ENCODE peak calls at places on chromosome 16, in six cellular contexts. Y, T, D, W, E and I are unnamed samples.

GRCh38 chr16:84115919-84116719 is 623 bp downstream of the MBTPS1 start:
- DNase-seq in Y (peak), T (peak), D (peak), W (peak), E (peak), I (no peak)

GRCh38 chr16:65657051-65657450 is 535.2 kb upstream of the CDH11 start:
- DNase-seq in Y (no peak), T (no peak), D (no peak), W (no peak), E (no peak), I (no peak)

GRCh38 chr16:55567382-55567781 is 898 bp downstream of the CAPNS2 start:
- DNase-seq in Y (peak), T (no peak), D (peak), W (peak), E (no peak), I (no peak)

GRCh38 chr16:6023449-6023848 is 925.9 kb upstream of the EEF2KMT start:
- DNase-seq in Y (no peak), T (no peak), D (no peak), W (no peak), E (no peak), I (no peak)

GRCh38 chr16:84841787-84842300 is 22.1 kb downstream of the CRISPLD2 start:
- DNase-seq in Y (no peak), T (no peak), D (peak), W (no peak), E (no peak), I (no peak)

GRCh38 chr16:85711982-85712587 is 23.3 kb upstream of the GINS2 start:
- DNase-seq in Y (no peak), T (no peak), D (no peak), W (no peak), E (no peak), I (no peak)

GRCh38 chr16:69286941-69287713 is 24.0 kb upstream of the VPS4A start:
- DNase-seq in Y (peak), T (peak), D (peak), W (peak), E (peak), I (peak)

GRCh38 chr16:14378131-14378551 is 251.9 kb downstream of the PARN start:
- DNase-seq in Y (no peak), T (peak), D (peak), W (peak), E (peak), I (no peak)

GRCh38 chr16:27174007-27174406 is 29.3 kb upstream of the KDM8 start:
- DNase-seq in Y (no peak), T (peak), D (no peak), W (no peak), E (no peak), I (peak)

GRCh38 chr16:1183235-1183907 is 30.5 kb downstream of the CACNA1H start:
- DNase-seq in Y (peak), T (no peak), D (no peak), W (peak), E (no peak), I (no peak)

GRCh38 chr16:70646260-70647241 is at the start of gene IL34:
- DNase-seq in Y (peak), T (no peak), D (no peak), W (no peak), E (no peak), I (no peak)

GRCh38 chr16:30356401-30357084 is 1.4 kb upstream of the CD2BP2 start:
- DNase-seq in Y (no peak), T (no peak), D (no peak), W (no peak), E (no peak), I (no peak)

GRCh38 chr16:86076606-86077005 is 177.6 kb downstream of the IRF8 start:
- DNase-seq in Y (no peak), T (no peak), D (no peak), W (no peak), E (no peak), I (no peak)

GRCh38 chr16:54932737-54933254 is 2.1 kb downstream of the IRX5 start:
- DNase-seq in Y (no peak), T (no peak), D (no peak), W (peak), E (no peak), I (no peak)

GRCh38 chr16:71479420-71479819 is 9.7 kb downstream of the ZNF19 start:
- DNase-seq in Y (no peak), T (no peak), D (peak), W (peak), E (peak), I (no peak)

GRCh38 chr16:89873109-89873821 is at the start of gene TCF25:
- DNase-seq in Y (peak), T (peak), D (peak), W (peak), E (peak), I (peak)

GRCh38 chr16:11152205-11152604 is 103.8 kb downstream of the SOCS1 start:
- DNase-seq in Y (no peak), T (no peak), D (no peak), W (no peak), E (no peak), I (no peak)

GRCh38 chr16:88739139-88739974 is 33.1 kb downstream of the CTU2 start:
- DNase-seq in Y (no peak), T (no peak), D (no peak), W (no peak), E (no peak), I (no peak)

GRCh38 chr16:16116841-16117240 is 106.5 kb downstream of the ABCC6 start:
- DNase-seq in Y (no peak), T (no peak), D (no peak), W (no peak), E (no peak), I (no peak)

GRCh38 chr16:85162478-85163277 is 50.4 kb upstream of the CIBAR2 start:
- DNase-seq in Y (peak), T (no peak), D (no peak), W (peak), E (peak), I (no peak)

GRCh38 chr16:10616744-10617640 is 36.6 kb upstream of the EMP2 start:
- DNase-seq in Y (peak), T (no peak), D (peak), W (peak), E (peak), I (no peak)

GRCh38 chr16:51376080-51376479 is 225.0 kb upstream of the SALL1 start:
- DNase-seq in Y (no peak), T (no peak), D (no peak), W (no peak), E (no peak), I (no peak)

GRCh38 chr16:1613728-1614225 is 1.6 kb downstream of the CRAMP1 start:
- DNase-seq in Y (peak), T (no peak), D (no peak), W (peak), E (no peak), I (peak)

GRCh38 chr16:89685916-89686315 is 573 bp upstream of the CDK10 start:
- DNase-seq in Y (no peak), T (no peak), D (no peak), W (no peak), E (no peak), I (no peak)

GRCh38 chr16:82641336-82641984 is 14.7 kb downstream of the CDH13 start:
- DNase-seq in Y (no peak), T (peak), D (peak), W (peak), E (peak), I (no peak)

GRCh38 chr16:11105038-11105903 is 150.7 kb downstream of the SOCS1 start:
- DNase-seq in Y (peak), T (peak), D (peak), W (peak), E (peak), I (no peak)

GRCh38 chr16:74902161-74902560 is 82.8 kb downstream of the WDR59 start:
- DNase-seq in Y (no peak), T (no peak), D (no peak), W (no peak), E (no peak), I (no peak)

GRCh38 chr16:66924527-66925321 is 611 bp downstream of the RRAD start:
- DNase-seq in Y (no peak), T (peak), D (no peak), W (peak), E (no peak), I (peak)